ENCODE peak calls at places on chromosomes 7 and 10, in seven cellular contexts. F is sigmoid colon, S is gastrocnemius medialis, V is heart left ventricle, H is adrenal gland, E is suprapubic skin, L is ovary. G is an unnamed sample.

GRCh38 chr10:8017276-8017675 is 37.2 kb upstream of the GATA3 start:
- DNase-seq in F (no peak), S (no peak), V (no peak), H (no peak), E (no peak), L (no peak), G (no peak)

GRCh38 chr7:156155988-156156733 is 343.9 kb upstream of the SHH start:
- DNase-seq in F (no peak), S (no peak), V (no peak), H (no peak), E (no peak), L (no peak), G (no peak)

GRCh38 chr7:137296551-137296950 is 47.0 kb downstream of the PTN start:
- DNase-seq in F (no peak), S (no peak), V (no peak), H (no peak), E (no peak), L (no peak), G (no peak)

GRCh38 chr7:123682690-123683089 is 27.0 kb downstream of the LMOD2 start:
- DNase-seq in F (no peak), S (no peak), V (no peak), H (peak; percentile 25), E (no peak), L (no peak), G (no peak)

GRCh38 chr7:74010407-74010806 is 17.6 kb upstream of the ELN start:
- DNase-seq in F (no peak), S (no peak), V (no peak), H (no peak), E (no peak), L (no peak), G (no peak)

GRCh38 chr7:128406147-128406985 is 3.4 kb downstream of the IMPDH1 start:
- DNase-seq in F (no peak), S (no peak), V (no peak), H (no peak), E (no peak), L (no peak), G (peak; percentile 45)

GRCh38 chr10:6123467-6124042 is 34.7 kb downstream of the RBM17 start:
- DNase-seq in F (no peak), S (no peak), V (no peak), H (no peak), E (no peak), L (no peak), G (no peak)

GRCh38 chr10:88196298-88196697 is 332.9 kb downstream of the PTEN start:
- DNase-seq in F (no peak), S (no peak), V (no peak), H (no peak), E (no peak), L (no peak), G (no peak)

GRCh38 chr7:125122225-125122624 is 192.6 kb upstream of the POT1 start:
- DNase-seq in F (no peak), S (no peak), V (no peak), H (no peak), E (no peak), L (no peak), G (no peak)

GRCh38 chr10:73744690-73744994 is 470 bp downstream of the SEC24C start:
- DNase-seq in F (peak; percentile 75), S (peak; percentile 12), V (peak; percentile 66), H (peak; percentile 56), E (no peak), L (no peak), G (no peak)

GRCh38 chr7:38748056-38748610 is 117.0 kb upstream of the AMPH start:
- DNase-seq in F (no peak), S (no peak), V (no peak), H (no peak), E (no peak), L (no peak), G (no peak)

GRCh38 chr10:18607979-18608378 is 43.4 kb downstream of the NSUN6 start:
- DNase-seq in F (no peak), S (no peak), V (no peak), H (no peak), E (no peak), L (no peak), G (no peak)

GRCh38 chr7:120276720-120277119 is 3.7 kb downstream of the KCND2 start:
- DNase-seq in F (no peak), S (no peak), V (no peak), H (no peak), E (no peak), L (no peak), G (no peak)

GRCh38 chr10:58299580-58299979 is 30.6 kb downstream of the CISD1 start:
- DNase-seq in F (no peak), S (peak; percentile 4), V (peak; percentile 53), H (peak; percentile 55), E (no peak), L (no peak), G (peak; percentile 33)

GRCh38 chr10:22599636-22600228 is 114.6 kb downstream of the PIP4K2A start:
- DNase-seq in F (no peak), S (no peak), V (no peak), H (no peak), E (no peak), L (no peak), G (no peak)

GRCh38 chr7:120550494-120551048 is 277.6 kb downstream of the KCND2 start:
- DNase-seq in F (no peak), S (no peak), V (no peak), H (no peak), E (no peak), L (no peak), G (no peak)

GRCh38 chr7:157274991-157275427 is 61.8 kb upstream of the DNAJB6 start:
- DNase-seq in F (peak; percentile 48), S (no peak), V (no peak), H (no peak), E (peak; percentile 48), L (no peak), G (no peak)

GRCh38 chr7:158005531-158005930 is 582.1 kb downstream of the PTPRN2 start:
- DNase-seq in F (no peak), S (no peak), V (no peak), H (no peak), E (no peak), L (no peak), G (no peak)

GRCh38 chr7:143299840-143300239 is 11.7 kb downstream of the CASP2 start:
- DNase-seq in F (no peak), S (no peak), V (no peak), H (no peak), E (no peak), L (no peak), G (no peak)

GRCh38 chr10:49374740-49375139 is 21.1 kb downstream of the DRGX start:
- DNase-seq in F (no peak), S (no peak), V (no peak), H (no peak), E (no peak), L (no peak), G (no peak)
- H3K27ac ChIP-seq in F (no peak overlapping the region), S (no peak overlapping the region), V (no peak overlapping the region), H (no peak overlapping the region), E (no peak overlapping the region), L (no peak overlapping the region), G (no peak overlapping the region)

DNA sequence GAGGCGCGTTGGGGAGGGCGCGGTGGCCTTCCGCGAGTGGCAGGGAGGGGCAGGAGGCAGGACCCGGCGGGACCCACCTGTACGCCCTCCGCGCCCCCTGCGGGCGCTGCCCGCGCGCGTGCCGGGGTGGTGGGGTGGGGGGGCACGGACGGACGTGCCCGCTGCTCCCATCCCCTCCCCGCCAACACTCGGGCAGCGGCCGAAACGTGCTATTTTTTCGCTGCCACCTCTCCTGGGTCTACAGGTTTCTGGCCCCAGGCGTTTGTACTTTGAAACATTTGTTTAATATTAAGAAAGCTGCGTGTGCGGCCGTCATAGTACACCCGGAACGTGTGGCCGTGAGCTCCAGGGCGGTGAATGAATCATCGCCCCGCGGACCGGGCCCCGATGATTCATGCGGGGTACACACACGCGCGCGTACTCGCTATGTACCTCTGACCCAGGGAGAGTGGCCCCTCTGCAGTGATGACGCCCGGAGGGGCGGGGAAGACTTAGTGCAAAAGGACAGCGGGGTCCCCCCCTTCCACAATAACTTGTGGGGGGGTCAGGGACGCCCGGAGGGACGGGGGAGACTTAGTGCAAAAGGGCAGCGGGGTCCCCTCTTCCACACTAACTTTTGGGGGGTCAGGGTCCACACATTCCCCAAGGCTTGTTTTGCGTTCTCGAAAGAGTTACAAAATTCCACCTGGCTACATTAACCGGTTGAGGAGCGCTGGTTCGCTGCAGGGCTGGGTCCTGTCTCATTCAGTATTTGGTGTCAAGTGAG is 56.6 kb upstream of the PCGF5 start:
- DNase-seq in F (peak; percentile 91), S (peak; percentile 47), V (peak; percentile 61), H (peak; percentile 85), E (peak; percentile 87), L (peak; percentile 86), G (peak; percentile 77)
- TF ChIP-seq POLR2A in F (peak; percentile 12), S (peak; percentile 53), V (no peak), H (no peak), E (no peak), L (peak; percentile 37), G (no peak)

GRCh38 chr7:138581065-138581464 is 120.1 kb downstream of the SVOPL start:
- DNase-seq in F (no peak), S (no peak), V (no peak), H (no peak), E (no peak), L (no peak), G (no peak)

GRCh38 chr7:138585283-138585993 is 115.7 kb downstream of the SVOPL start:
- DNase-seq in F (no peak), S (no peak), V (no peak), H (no peak), E (no peak), L (no peak), G (no peak)

GRCh38 chr7:138587485-138587884 is 113.7 kb downstream of the SVOPL start:
- DNase-seq in F (no peak), S (no peak), V (no peak), H (no peak), E (no peak), L (no peak), G (no peak)

GRCh38 chr7:138584283-138584682 is 116.9 kb downstream of the SVOPL start:
- DNase-seq in F (no peak), S (no peak), V (no peak), H (no peak), E (no peak), L (no peak), G (no peak)

GRCh38 chr7:138584696-138585095 is 116.5 kb downstream of the SVOPL start:
- DNase-seq in F (no peak), S (no peak), V (no peak), H (no peak), E (no peak), L (no peak), G (no peak)
- H3K36me3 ChIP-seq in F (peaks cover 72% of the 10 kb centered on the region), S (peaks cover 56% of the 10 kb centered on the region), V (peaks cover 17% of the 10 kb centered on the region), H (no peaks in the 10 kb centered on the region), E (peaks cover 49% of the 10 kb centered on the region), L (no peaks in the 10 kb centered on the region), G (no peaks in the 10 kb centered on the region)

GRCh38 chr7:10974717-10975032 is 1.0 kb downstream of the PHF14 start:
- DNase-seq in F (no peak), S (no peak), V (no peak), H (no peak), E (no peak), L (no peak), G (no peak)
- H3K27ac ChIP-seq in F (no peak overlapping the region), S (no peak overlapping the region), V (no peak overlapping the region), H (peak overlapping the region; percentile 88), E (no peak overlapping the region), L (no peak overlapping the region), G (peak overlapping the region; percentile 79)

DNA sequence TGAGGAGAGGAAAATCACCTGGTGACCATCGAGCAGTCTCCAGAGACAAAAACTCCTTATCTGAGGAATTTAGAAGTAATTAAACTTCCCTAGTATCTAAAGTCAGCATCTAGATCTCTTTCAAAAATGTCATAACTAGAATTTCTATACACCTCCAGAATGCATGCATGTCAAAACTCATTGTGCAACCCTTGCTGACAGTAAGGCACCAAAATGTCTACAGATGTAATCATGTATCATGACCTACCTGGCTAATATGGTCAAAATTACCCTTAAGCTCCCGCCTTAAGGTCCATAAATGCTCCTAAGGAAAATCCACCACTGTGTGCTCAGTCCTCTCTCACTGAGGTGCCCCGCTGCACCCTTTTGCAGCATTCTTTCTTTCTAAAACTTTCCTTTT is 16.4 kb upstream of the LGI1 start:
- DNase-seq in F (no peak), S (no peak), V (no peak), H (no peak), E (no peak), L (no peak), G (no peak)
- TF ChIP-seq POLR2A in F (no peak), S (no peak), V (no peak), H (no peak), E (no peak), L (no peak), G (no peak)

G was measured in uterus.